ENCODE peak calls at places on chromosomes 5 and 9, in six cellular contexts. D is hepatic stellate cell; J is MCF 10A; Y is non-pigmented ciliary epithelial cell; N is neuronal stem cell; C is effector CD8-positive, alpha-beta T cell. T is an unnamed sample.

GRCh38 chr5:96943829-96944228 is 7.9 kb downstream of the LNPEP start:
- DNase-seq in D (no peak), J (no peak), Y (no peak), N (no peak), C (no peak), T (no peak)

GRCh38 chr5:126452477-126452876 is 29.3 kb downstream of the GRAMD2B start:
- DNase-seq in D (peak; percentile 9), J (no peak), Y (no peak), N (no peak), C (no peak), T (no peak)

GRCh38 chr5:27313549-27313948 is 275.2 kb upstream of the CDH9 start:
- DNase-seq in D (no peak), J (no peak), Y (no peak), N (no peak), C (no peak), T (no peak)

GRCh38 chr9:129164246-129164930 is 13.7 kb downstream of the IER5L start:
- DNase-seq in D (no peak), J (no peak), Y (no peak), N (no peak), C (no peak), T (no peak)

GRCh38 chr9:95927288-95928004 is 52.0 kb downstream of the ERCC6L2 start:
- DNase-seq in D (no peak), J (no peak), Y (no peak), N (no peak), C (no peak), T (no peak)

GRCh38 chr9:130815242-130815808 is 19.7 kb upstream of the ABL1 start:
- DNase-seq in D (no peak), J (no peak), Y (no peak), N (no peak), C (no peak), T (no peak)

GRCh38 chr9:6272229-6272597 is 56.0 kb upstream of the TPD52L3 start:
- DNase-seq in D (peak; percentile 50), J (peak; percentile 73), Y (peak; percentile 71), N (no peak), C (no peak), T (no peak)

GRCh38 chr5:106600803-106601202 is 1069.9 kb downstream of the EFNA5 start:
- DNase-seq in D (no peak), J (no peak), Y (no peak), N (no peak), C (no peak), T (no peak)

GRCh38 chr5:147643142-147643541 is 133.3 kb upstream of the DPYSL3 start:
- DNase-seq in D (no peak), J (peak; percentile 78), Y (no peak), N (no peak), C (no peak), T (no peak)

GRCh38 chr9:72509053-72509452 is 12.4 kb upstream of the TMC1 start:
- DNase-seq in D (peak; percentile 8), J (peak; percentile 25), Y (no peak), N (no peak), C (no peak), T (no peak)

GRCh38 chr9:16709936-16710335 is 160.5 kb downstream of the BNC2 start:
- DNase-seq in D (no peak), J (no peak), Y (no peak), N (no peak), C (no peak), T (no peak)

GRCh38 chr9:136004712-136005111 is 43.5 kb upstream of the UBAC1 start:
- DNase-seq in D (no peak), J (no peak), Y (no peak), N (peak; percentile 84), C (no peak), T (no peak)

GRCh38 chr5:35476789-35477188 is 140.9 kb upstream of the SPEF2 start:
- DNase-seq in D (no peak), J (no peak), Y (no peak), N (no peak), C (no peak), T (no peak)

GRCh38 chr9:126939821-126940221 is 25.2 kb downstream of the RALGPS1 start:
- DNase-seq in D (no peak), J (no peak), Y (no peak), N (no peak), C (no peak), T (no peak)

GRCh38 chr5:151051066-151051930 is 29.5 kb downstream of the TNIP1 start:
- DNase-seq in D (peak; percentile 91), J (peak; percentile 83), Y (no peak), N (peak; percentile 74), C (peak; percentile 42), T (peak; percentile 52)

GRCh38 chr9:125409637-125410521 is 148.3 kb downstream of the GAPVD1 start:
- DNase-seq in D (peak; percentile 78), J (peak; percentile 26), Y (no peak), N (no peak), C (no peak), T (no peak)

GRCh38 chr9:133105461-133105770 is 15.6 kb downstream of the RALGDS start:
- DNase-seq in D (no peak), J (no peak), Y (no peak), N (no peak), C (no peak), T (no peak)

GRCh38 chr5:103480246-103480645 is 82.3 kb downstream of the NUDT12 start:
- DNase-seq in D (no peak), J (no peak), Y (no peak), N (no peak), C (no peak), T (no peak)

GRCh38 chr5:40679071-40679997 is at the start of gene PTGER4:
- DNase-seq in D (peak; percentile 96), J (peak; percentile 96), Y (no peak), N (peak; percentile 77), C (peak; percentile 90), T (peak; percentile 59)

GRCh38 chr9:16726718-16727451 is 143.6 kb downstream of the BNC2 start:
- DNase-seq in D (peak; percentile 50), J (peak; percentile 85), Y (no peak), N (peak; percentile 77), C (no peak), T (peak; percentile 12)

GRCh38 chr5:180360078-180360957 is 7.2 kb upstream of the GFPT2 start:
- DNase-seq in D (no peak), J (no peak), Y (no peak), N (no peak), C (no peak), T (no peak)

GRCh38 chr5:152052470-152052869 is 127.8 kb upstream of the GLRA1 start:
- DNase-seq in D (no peak), J (no peak), Y (no peak), N (no peak), C (no peak), T (no peak)

GRCh38 chr9:129613520-129614175 is 7.3 kb downstream of the C9orf50 start:
- DNase-seq in D (no peak), J (no peak), Y (no peak), N (no peak), C (no peak), T (peak; percentile 92)

GRCh38 chr5:12460493-12461261 is 556.4 kb upstream of the CTNND2 start:
- DNase-seq in D (no peak), J (peak; percentile 47), Y (no peak), N (no peak), C (no peak), T (no peak)

GRCh38 chr5:139710370-139711066 is 62.4 kb downstream of the CXXC5 start:
- DNase-seq in D (peak; percentile 87), J (no peak), Y (no peak), N (peak; percentile 75), C (peak; percentile 54), T (no peak)

GRCh38 chr9:131624636-131625241 is 79.4 kb downstream of the PRRT1B start:
- DNase-seq in D (no peak), J (no peak), Y (peak; percentile 5), N (no peak), C (no peak), T (no peak)

GRCh38 chr9:36029765-36030528 is 6.8 kb upstream of the RECK start:
- DNase-seq in D (peak; percentile 59), J (peak; percentile 94), Y (peak; percentile 91), N (no peak), C (no peak), T (no peak)

GRCh38 chr5:158492850-158493249 is 606.9 kb downstream of the EBF1 start:
- DNase-seq in D (no peak), J (peak; percentile 14), Y (no peak), N (no peak), C (no peak), T (no peak)

GRCh38 chr9:71675857-71676165 is 92.5 kb downstream of the CEMIP2 start:
- DNase-seq in D (no peak), J (no peak), Y (no peak), N (no peak), C (no peak), T (no peak)

GRCh38 chr9:35728041-35728971 is 3.7 kb downstream of the TLN1 start:
- DNase-seq in D (peak; percentile 86), J (peak; percentile 85), Y (no peak), N (peak; percentile 72), C (no peak), T (no peak)

GRCh38 chr9:89375181-89375760 is 57.0 kb downstream of the SECISBP2 start:
- DNase-seq in D (no peak), J (no peak), Y (no peak), N (no peak), C (no peak), T (no peak)

GRCh38 chr9:129170229-129170628 is 7.8 kb downstream of the IER5L start:
- DNase-seq in D (no peak), J (peak; percentile 47), Y (no peak), N (no peak), C (no peak), T (no peak)

GRCh38 chr5:168364151-168364661 is 72.8 kb downstream of the WWC1 start:
- DNase-seq in D (no peak), J (peak; percentile 58), Y (no peak), N (no peak), C (no peak), T (no peak)

GRCh38 chr5:27316283-27316675 is 277.9 kb upstream of the CDH9 start:
- DNase-seq in D (no peak), J (peak; percentile 42), Y (peak; percentile 66), N (no peak), C (no peak), T (no peak)

GRCh38 chr9:60545346-60546315 is 368.6 kb upstream of the SPATA31A5 start:
- DNase-seq in D (no peak), J (no peak), Y (no peak), N (no peak), C (no peak), T (no peak)

GRCh38 chr9:85016389-85016997 is 347.0 kb downstream of the NTRK2 start:
- DNase-seq in D (no peak), J (no peak), Y (no peak), N (no peak), C (no peak), T (peak; percentile 16)

GRCh38 chr5:7181841-7182240 is 214.1 kb upstream of the ADCY2 start:
- DNase-seq in D (no peak), J (no peak), Y (no peak), N (no peak), C (no peak), T (no peak)